ENCODE peak calls at places on chromosomes 2 and 18, in nine cellular contexts. Z is K562, A is HCT116, V is GM12878, C is GM23338, X is transverse colon, E is HepG2, I is breast epithelium, N is spleen. Y is an unnamed sample.

GRCh38 chr2:217166241-217166640 is 306.4 kb upstream of the TNP1 start:
- DNase-seq in Z (peak; percentile 57), A (peak; percentile 32), V (peak; percentile 15), C (peak; percentile 75), X (no peak), E (peak; percentile 46), I (no peak), N (no peak), Y (peak; percentile 1)

GRCh38 chr2:154698789-154699559 is 479 bp downstream of the KCNJ3 start:
- DNase-seq in Z (no peak), A (no peak), V (no peak), C (peak; percentile 44), X (no peak), E (no peak), I (no peak), N (peak; percentile 64), Y (no peak)

GRCh38 chr2:111119004-111119846 is 1.5 kb upstream of the BCL2L11 start:
- DNase-seq in Z (no peak), A (no peak), V (no peak), C (peak; percentile 43), X (peak; percentile 50), E (no peak), I (no peak), N (peak; percentile 86), Y (no peak)

GRCh38 chr2:138707424-138708074 is 72.6 kb downstream of the NXPH2 start:
- DNase-seq in Z (no peak), A (no peak), V (no peak), C (no peak), X (no peak), E (no peak), I (no peak), N (no peak), Y (no peak)

GRCh38 chr2:137824501-137824900 is 139.8 kb upstream of the HNMT start:
- DNase-seq in Z (no peak), A (no peak), V (no peak), C (no peak), X (no peak), E (no peak), I (no peak), N (no peak), Y (no peak)

GRCh38 chr2:186422226-186422625 is 63.8 kb upstream of the ZC3H15 start:
- DNase-seq in Z (no peak), A (no peak), V (no peak), C (no peak), X (no peak), E (no peak), I (no peak), N (no peak), Y (peak; percentile 12)

GRCh38 chr2:183037281-183037659 is 987 bp downstream of the NCKAP1 start:
- DNase-seq in Z (peak; percentile 57), A (peak; percentile 31), V (no peak), C (no peak), X (no peak), E (peak; percentile 20), I (no peak), N (no peak), Y (no peak)

GRCh38 chr18:75209129-75209951 is at the start of gene PTGR3:
- DNase-seq in Z (peak; percentile 83), A (peak; percentile 67), V (peak; percentile 40), C (peak; percentile 84), X (peak; percentile 87), E (peak; percentile 86), I (peak; percentile 86), N (peak; percentile 96), Y (peak; percentile 55)

GRCh38 chr2:241156997-241157441 is 6.8 kb downstream of the PPP1R7 start:
- DNase-seq in Z (no peak), A (no peak), V (no peak), C (no peak), X (no peak), E (no peak), I (no peak), N (peak; percentile 65), Y (no peak)

GRCh38 chr2:241272722-241273551 is 42.5 kb downstream of the HDLBP start:
- DNase-seq in Z (peak; percentile 50), A (no peak), V (no peak), C (peak; percentile 64), X (peak; percentile 76), E (no peak), I (no peak), N (no peak), Y (no peak)

GRCh38 chr2:192230864-192231453 is 36.2 kb upstream of the TMEFF2 start:
- DNase-seq in Z (no peak), A (no peak), V (no peak), C (peak; percentile 35), X (no peak), E (no peak), I (no peak), N (no peak), Y (no peak)

GRCh38 chr2:25056391-25056821 is 14.5 kb downstream of the EFR3B start:
- DNase-seq in Z (no peak), A (no peak), V (no peak), C (no peak), X (no peak), E (no peak), I (no peak), N (peak; percentile 27), Y (no peak)

GRCh38 chr2:99701503-99701902 is 211.7 kb upstream of the REV1 start:
- DNase-seq in Z (no peak), A (no peak), V (no peak), C (peak; percentile 11), X (no peak), E (no peak), I (no peak), N (no peak), Y (no peak)

GRCh38 chr2:215659650-215660049 is 223.8 kb upstream of the FN1 start:
- DNase-seq in Z (no peak), A (no peak), V (no peak), C (no peak), X (no peak), E (no peak), I (no peak), N (no peak), Y (no peak)

GRCh38 chr2:127387655-127388422 is at the start of gene MAP3K2:
- DNase-seq in Z (peak; percentile 93), A (peak; percentile 72), V (peak; percentile 45), C (peak; percentile 94), X (peak; percentile 97), E (peak; percentile 86), I (peak; percentile 91), N (peak; percentile 98), Y (no peak)
- TF ChIP-seq POLR2AphosphoS5 in Z (peak; percentile 78), A (peak; percentile 87), V (peak; percentile 90), C (peak; percentile 86), X (peak; percentile 93), E (peak; percentile 96), I (peak; percentile 81), N (peak; percentile 95), Y (peak; percentile 79)

GRCh38 chr2:221529943-221530652 is 42.0 kb downstream of the EPHA4 start:
- DNase-seq in Z (no peak), A (no peak), V (no peak), C (no peak), X (no peak), E (no peak), I (no peak), N (no peak), Y (no peak)
- H3K4me1 ChIP-seq in Z (no peaks in the 10 kb centered on the region), A (no peaks in the 10 kb centered on the region), V (no peaks in the 10 kb centered on the region), C (peaks cover 2% of the 10 kb centered on the region), X (peaks cover 27% of the 10 kb centered on the region), E (no peaks in the 10 kb centered on the region), I (no peaks in the 10 kb centered on the region), N (peaks cover 23% of the 10 kb centered on the region), Y (no peaks in the 10 kb centered on the region)

GRCh38 chr18:50268022-50268747 is 1.9 kb upstream of the CFAP53 start:
- DNase-seq in Z (no peak), A (no peak), V (peak; percentile 62), C (peak; percentile 97), X (peak; percentile 89), E (no peak), I (peak; percentile 80), N (peak; percentile 97), Y (no peak)
- H3K27ac ChIP-seq in Z (no peak overlapping the region), A (no peak overlapping the region), V (peak overlapping the region; percentile 83), C (peak overlapping the region; percentile 67), X (peak overlapping the region; percentile 77), E (no peak overlapping the region), I (peak overlapping the region; percentile 92), N (peak overlapping the region; percentile 88), Y (no peak overlapping the region)

GRCh38 chr18:46814394-46814793 is 57.5 kb upstream of the ST8SIA5 start:
- DNase-seq in Z (peak; percentile 1), A (no peak), V (no peak), C (no peak), X (no peak), E (no peak), I (no peak), N (no peak), Y (no peak)

GRCh38 chr18:46815661-46816060 is 58.8 kb upstream of the ST8SIA5 start:
- DNase-seq in Z (no peak), A (no peak), V (no peak), C (no peak), X (no peak), E (peak; percentile 18), I (no peak), N (no peak), Y (no peak)

GRCh38 chr18:46809145-46809544 is 52.3 kb upstream of the ST8SIA5 start:
- DNase-seq in Z (no peak), A (no peak), V (no peak), C (no peak), X (no peak), E (no peak), I (no peak), N (no peak), Y (no peak)

DNA sequence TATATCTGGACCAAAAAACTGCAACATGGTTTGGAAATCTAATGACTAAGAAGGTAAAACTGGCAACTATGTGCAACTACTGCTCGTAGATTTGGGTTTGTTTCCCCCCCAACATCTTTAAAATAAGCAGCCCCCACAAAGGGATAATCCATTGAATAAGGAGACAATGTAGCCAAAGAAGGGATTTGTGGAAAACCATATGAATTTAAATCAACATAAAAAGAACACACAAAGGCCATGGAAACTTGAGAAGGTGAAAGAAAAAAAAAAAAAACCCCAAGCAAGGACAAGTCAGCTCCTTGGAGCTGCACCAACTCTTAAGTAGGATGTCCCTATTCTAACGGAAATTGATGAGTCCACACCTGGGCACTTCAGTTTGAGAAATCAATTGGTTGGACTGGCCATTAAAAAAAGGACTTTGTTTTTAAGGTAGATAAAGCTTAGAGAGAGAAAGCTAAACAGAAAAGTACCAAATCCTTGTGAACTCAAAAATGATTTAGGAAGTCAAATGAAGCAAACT is 53.7 kb upstream of the ST8SIA5 start:
- DNase-seq in Z (no peak), A (no peak), V (no peak), C (peak; percentile 49), X (no peak), E (no peak), I (no peak), N (no peak), Y (no peak)
- TF ChIP-seq POLR2AphosphoS5 in Z (no peak), A (no peak), V (no peak), C (no peak), X (no peak), E (no peak), I (no peak), N (no peak), Y (no peak)

Y was measured in Panc1.